ENCODE peak calls at places on chromosomes 11 and 22, in seven cellular contexts. Z is caudate nucleus, W is HFFc6, S is nephron progenitor cell, C is NB4, F is sigmoid colon, P is HCT116. K is an unnamed sample.

GRCh38 chr11:66325140-66325754 is 8.4 kb upstream of the CD248 start:
- DNase-seq in Z (no peak), W (no peak), S (no peak), C (peak), F (no peak), P (no peak), K (no peak)

GRCh38 chr11:74449369-74449931 is 17.9 kb downstream of the KCNE3 start:
- DNase-seq in Z (peak), W (peak), S (peak), C (peak), F (peak), P (peak), K (peak)

GRCh38 chr22:35841907-35842518 is 124.3 kb downstream of the APOL5 start:
- DNase-seq in Z (no peak), W (no peak), S (no peak), C (no peak), F (no peak), P (no peak), K (no peak)

GRCh38 chr11:112977620-112978212 is 16.5 kb downstream of the NCAM1 start:
- DNase-seq in Z (peak), W (no peak), S (no peak), C (peak), F (peak), P (no peak), K (no peak)

GRCh38 chr11:69030324-69030723 is 17.3 kb upstream of the MRGPRF start:
- DNase-seq in Z (no peak), W (no peak), S (no peak), C (no peak), F (no peak), P (no peak), K (no peak)

GRCh38 chr11:14643697-14644395 is at the start of gene PDE3B:
- DNase-seq in Z (peak), W (no peak), S (peak), C (peak), F (peak), P (peak), K (no peak)

GRCh38 chr11:13338437-13339069 is 61.0 kb downstream of the BMAL1 start:
- DNase-seq in Z (no peak), W (peak), S (no peak), C (peak), F (no peak), P (no peak), K (no peak)

GRCh38 chr11:35553831-35554230 is 28.4 kb upstream of the PAMR1 start:
- DNase-seq in Z (no peak), W (peak), S (no peak), C (no peak), F (no peak), P (no peak), K (peak)

GRCh38 chr11:2700415-2701211 is 819 bp upstream of the KCNQ1OT1 start:
- DNase-seq in Z (peak), W (no peak), S (peak), C (peak), F (peak), P (no peak), K (no peak)

GRCh38 chr11:9760180-9760550 is 96.3 kb downstream of the SWAP70 start:
- DNase-seq in Z (peak), W (peak), S (no peak), C (peak), F (peak), P (no peak), K (no peak)

GRCh38 chr11:94757037-94757681 is 11.0 kb upstream of the AMOTL1 start:
- DNase-seq in Z (no peak), W (no peak), S (no peak), C (no peak), F (no peak), P (no peak), K (no peak)

GRCh38 chr22:39496131-39496838 is 5.8 kb upstream of the MIEF1 start:
- DNase-seq in Z (peak), W (peak), S (peak), C (peak), F (peak), P (peak), K (no peak)

GRCh38 chr11:113894421-113894996 is 10.1 kb upstream of the HTR3B start:
- DNase-seq in Z (no peak), W (no peak), S (no peak), C (peak), F (no peak), P (no peak), K (no peak)

GRCh38 chr11:82858133-82858532 is 42.1 kb downstream of the PRCP start:
- DNase-seq in Z (no peak), W (no peak), S (no peak), C (no peak), F (no peak), P (no peak), K (no peak)

GRCh38 chr11:122637538-122637937 is 18.0 kb upstream of the UBASH3B start:
- DNase-seq in Z (no peak), W (no peak), S (no peak), C (no peak), F (no peak), P (no peak), K (no peak)

GRCh38 chr11:114496915-114497314 is 57.6 kb downstream of the REXO2 start:
- DNase-seq in Z (no peak), W (no peak), S (no peak), C (peak), F (no peak), P (no peak), K (no peak)

GRCh38 chr22:50485221-50486131 is 1.2 kb upstream of the MIOX start:
- DNase-seq in Z (no peak), W (peak), S (no peak), C (no peak), F (no peak), P (no peak), K (no peak)

GRCh38 chr22:49325531-49326395 is 501.9 kb downstream of the BRD1 start:
- DNase-seq in Z (no peak), W (no peak), S (no peak), C (no peak), F (peak), P (no peak), K (no peak)

GRCh38 chr11:119989422-119989821 is 148.5 kb downstream of the TRIM29 start:
- DNase-seq in Z (no peak), W (no peak), S (no peak), C (no peak), F (no peak), P (no peak), K (no peak)

GRCh38 chr22:33803883-33804282 is 116.4 kb downstream of the LARGE1 start:
- DNase-seq in Z (no peak), W (no peak), S (no peak), C (no peak), F (peak), P (no peak), K (no peak)

GRCh38 chr11:71302534-71302909 is 50.1 kb upstream of the SHANK2 start:
- DNase-seq in Z (no peak), W (no peak), S (no peak), C (no peak), F (peak), P (no peak), K (no peak)

GRCh38 chr22:49077036-49077393 is 750.7 kb downstream of the BRD1 start:
- DNase-seq in Z (no peak), W (no peak), S (no peak), C (no peak), F (peak), P (no peak), K (no peak)

GRCh38 chr11:34602245-34602644 is 18.6 kb upstream of the EHF start:
- DNase-seq in Z (no peak), W (no peak), S (no peak), C (no peak), F (no peak), P (peak), K (no peak)

GRCh38 chr22:39266398-39267030 is 21.7 kb upstream of the PDGFB start:
- DNase-seq in Z (no peak), W (peak), S (no peak), C (peak), F (no peak), P (no peak), K (no peak)

GRCh38 chr11:7256943-7257342 is 5.2 kb downstream of the SYT9 start:
- DNase-seq in Z (no peak), W (no peak), S (no peak), C (no peak), F (no peak), P (no peak), K (no peak)

GRCh38 chr22:22168190-22168940 is 76.2 kb upstream of the VPREB1 start:
- DNase-seq in Z (no peak), W (peak), S (no peak), C (peak), F (no peak), P (peak), K (no peak)

GRCh38 chr11:28346209-28346608 is 238.0 kb downstream of the METTL15 start:
- DNase-seq in Z (no peak), W (no peak), S (no peak), C (peak), F (no peak), P (no peak), K (no peak)

GRCh38 chr11:93613432-93613831 is 48.0 kb upstream of the CEP295 start:
- DNase-seq in Z (no peak), W (no peak), S (no peak), C (no peak), F (no peak), P (no peak), K (no peak)

GRCh38 chr11:120929090-120929489 is 94.8 kb upstream of the TBCEL start:
- DNase-seq in Z (peak), W (peak), S (no peak), C (no peak), F (no peak), P (no peak), K (no peak)

GRCh38 chr11:63564785-63565350 is 1.7 kb upstream of the PLAAT2 start:
- DNase-seq in Z (no peak), W (no peak), S (no peak), C (no peak), F (no peak), P (no peak), K (no peak)

GRCh38 chr22:39594411-39594810 is 23.9 kb downstream of the CACNA1I start:
- DNase-seq in Z (no peak), W (no peak), S (no peak), C (no peak), F (no peak), P (no peak), K (no peak)